ENCODE peak calls at places on chromosomes 1 and 21, in four cellular contexts. One of them, this sample, is unnamed.

GRCh38 chr1:115796897-115797296 is 28.4 kb upstream of the CASQ2 start:
- DNase-seq in H9: no peak
- DNase-seq in mesendoderm: peak
- DNase-seq in H1: no peak
- DNase-seq in this sample: no peak

GRCh38 chr1:160237558-160237957 is 24.8 kb downstream of the DCAF8 start:
- DNase-seq in H9: no peak
- DNase-seq in mesendoderm: no peak
- DNase-seq in H1: no peak
- DNase-seq in this sample: no peak

GRCh38 chr21:26165331-26165730 is 5.2 kb downstream of the APP start:
- DNase-seq in H9: no peak
- DNase-seq in mesendoderm: no peak
- DNase-seq in H1: no peak
- DNase-seq in this sample: no peak

GRCh38 chr1:179583869-179584268 is 7.8 kb upstream of the TDRD5 start:
- DNase-seq in H9: no peak
- DNase-seq in mesendoderm: no peak
- DNase-seq in H1: no peak
- DNase-seq in this sample: no peak

GRCh38 chr1:152942161-152942560 is 4.8 kb upstream of the SPRR5 start:
- DNase-seq in H9: no peak
- DNase-seq in mesendoderm: no peak
- DNase-seq in H1: no peak
- DNase-seq in this sample: no peak

GRCh38 chr1:154607084-154607747 is 770 bp downstream of the ADAR start:
- DNase-seq in H9: no peak
- DNase-seq in mesendoderm: peak
- DNase-seq in H1: no peak
- DNase-seq in this sample: peak

GRCh38 chr1:234564035-234565029 is 45.6 kb downstream of the IRF2BP2 start:
- DNase-seq in H9: no peak
- DNase-seq in mesendoderm: peak
- DNase-seq in H1: no peak
- DNase-seq in this sample: peak

GRCh38 chr1:156755527-156755950 is 4.1 kb upstream of the HDGF start:
- DNase-seq in H9: no peak
- DNase-seq in mesendoderm: no peak
- DNase-seq in H1: no peak
- DNase-seq in this sample: no peak

GRCh38 chr1:213649373-213649772 is 338.4 kb upstream of the PROX1 start:
- DNase-seq in H9: no peak
- DNase-seq in mesendoderm: peak
- DNase-seq in H1: no peak
- DNase-seq in this sample: no peak

GRCh38 chr1:179831852-179832699 is 45.5 kb downstream of the TOR1AIP2 start:
- DNase-seq in H9: no peak
- DNase-seq in mesendoderm: no peak
- DNase-seq in H1: peak
- DNase-seq in this sample: peak

GRCh38 chr1:5515501-5515900 is 476.7 kb downstream of the NPHP4 start:
- DNase-seq in H9: no peak
- DNase-seq in mesendoderm: no peak
- DNase-seq in H1: no peak
- DNase-seq in this sample: no peak

GRCh38 chr1:8674912-8675311 is 142.5 kb downstream of the RERE start:
- DNase-seq in H9: no peak
- DNase-seq in mesendoderm: no peak
- DNase-seq in H1: no peak
- DNase-seq in this sample: peak

GRCh38 chr1:234774971-234775370 is 165.0 kb upstream of the IRF2BP2 start:
- DNase-seq in H9: no peak
- DNase-seq in mesendoderm: no peak
- DNase-seq in H1: peak
- DNase-seq in this sample: no peak

GRCh38 chr1:11704226-11704619 is 12.7 kb downstream of the DRAXIN start:
- DNase-seq in H9: peak
- DNase-seq in mesendoderm: no peak
- DNase-seq in H1: no peak
- DNase-seq in this sample: no peak

GRCh38 chr1:170887726-170888125 is 47.6 kb upstream of the MROH9 start:
- DNase-seq in H9: no peak
- DNase-seq in mesendoderm: no peak
- DNase-seq in H1: no peak
- DNase-seq in this sample: no peak

GRCh38 chr1:30700528-30701265 is 22.7 kb downstream of the MATN1 start:
- DNase-seq in H9: no peak
- DNase-seq in mesendoderm: no peak
- DNase-seq in H1: no peak
- DNase-seq in this sample: peak

GRCh38 chr1:201791775-201792166 is 37.2 kb upstream of the IPO9 start:
- DNase-seq in H9: no peak
- DNase-seq in mesendoderm: no peak
- DNase-seq in H1: no peak
- DNase-seq in this sample: peak

GRCh38 chr1:43405219-43405875 is 15.6 kb downstream of the SZT2 start:
- DNase-seq in H9: no peak
- DNase-seq in mesendoderm: no peak
- DNase-seq in H1: no peak
- DNase-seq in this sample: peak

GRCh38 chr1:234515821-234516241 is 36.9 kb upstream of the TARBP1 start:
- DNase-seq in H9: no peak
- DNase-seq in mesendoderm: peak
- DNase-seq in H1: no peak
- DNase-seq in this sample: peak

GRCh38 chr1:3042481-3042880 is 21.2 kb downstream of the ACTRT2 start:
- DNase-seq in H9: no peak
- DNase-seq in mesendoderm: no peak
- DNase-seq in H1: no peak
- DNase-seq in this sample: no peak

GRCh38 chr1:27966402-27967105 is 6.8 kb downstream of the XKR8 start:
- DNase-seq in H9: no peak
- DNase-seq in mesendoderm: peak
- DNase-seq in H1: no peak
- DNase-seq in this sample: no peak

GRCh38 chr21:35284199-35284598 is 235.1 kb upstream of the RUNX1 start:
- DNase-seq in H9: no peak
- DNase-seq in mesendoderm: no peak
- DNase-seq in H1: no peak
- DNase-seq in this sample: no peak

GRCh38 chr1:155396874-155397476 is 76.3 kb downstream of the RUSC1 start:
- DNase-seq in H9: no peak
- DNase-seq in mesendoderm: no peak
- DNase-seq in H1: peak
- DNase-seq in this sample: no peak

GRCh38 chr1:114037952-114038867 is 58.9 kb downstream of the OLFML3 start:
- DNase-seq in H9: peak
- DNase-seq in mesendoderm: peak
- DNase-seq in H1: no peak
- DNase-seq in this sample: no peak

GRCh38 chr1:41397943-41398342 is 36.7 kb downstream of the FOXO6 start:
- DNase-seq in H9: no peak
- DNase-seq in mesendoderm: no peak
- DNase-seq in H1: no peak
- DNase-seq in this sample: no peak

GRCh38 chr1:19203440-19203839 is 6.6 kb downstream of the UBR4 start:
- DNase-seq in H9: no peak
- DNase-seq in mesendoderm: no peak
- DNase-seq in H1: no peak
- DNase-seq in this sample: peak

GRCh38 chr1:226276077-226276682 is 32.8 kb downstream of the LIN9 start:
- DNase-seq in H9: no peak
- DNase-seq in mesendoderm: no peak
- DNase-seq in H1: no peak
- DNase-seq in this sample: no peak

DNA sequence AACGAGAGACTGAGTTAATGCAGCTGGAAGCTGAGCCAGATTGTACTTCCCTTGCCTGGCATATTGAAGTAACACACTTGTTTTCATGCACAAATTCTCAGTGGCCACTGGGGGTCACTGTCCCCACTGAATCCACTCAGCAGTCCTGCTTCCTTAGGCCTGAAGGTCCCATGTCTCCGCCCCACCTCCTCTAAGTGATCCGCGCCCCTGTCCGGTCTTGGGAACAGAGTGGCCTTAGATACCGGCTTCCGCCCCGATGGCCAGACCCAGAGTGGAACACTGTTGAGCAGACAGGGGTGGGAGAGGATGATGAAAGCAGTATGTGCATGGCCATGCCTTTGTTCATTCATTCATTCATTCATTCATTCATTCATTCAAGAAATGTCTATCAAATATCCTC is 34.8 kb downstream of the CHAF1B start:
- DNase-seq in H9: peak
- DNase-seq in mesendoderm: peak
- DNase-seq in H1: peak
- DNase-seq in this sample: peak
- H2AK5ac ChIP-seq in H9: no peak
- H2AK5ac ChIP-seq in mesendoderm: no peak
- H2AK5ac ChIP-seq in H1: no peak
- H2AK5ac ChIP-seq in this sample: peak

DNA sequence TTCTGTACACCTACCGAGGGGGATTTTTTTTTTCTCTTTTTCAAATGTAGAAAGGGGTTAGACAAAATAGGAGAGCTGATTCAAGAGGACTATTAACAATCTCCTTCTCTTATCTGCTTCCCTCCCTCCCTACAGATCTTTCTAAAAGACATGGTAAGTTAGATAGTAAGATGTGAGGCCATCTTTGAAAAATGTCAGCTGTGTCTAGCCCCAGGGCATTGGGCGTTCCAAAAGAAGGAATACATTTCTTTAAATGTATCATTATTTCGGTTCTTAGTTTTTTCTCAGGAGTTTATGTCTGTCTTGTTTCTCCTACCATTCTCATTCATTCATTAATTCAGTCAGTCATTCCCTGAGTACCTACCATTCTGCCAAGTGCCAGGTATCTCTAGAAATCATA is 27.2 kb downstream of the BCL9 start:
- DNase-seq in H9: no peak
- DNase-seq in mesendoderm: peak
- DNase-seq in H1: no peak
- DNase-seq in this sample: no peak
- H4K5ac ChIP-seq in H9: no peak
- H4K5ac ChIP-seq in mesendoderm: no peak
- H4K5ac ChIP-seq in H1: no peak
- H4K5ac ChIP-seq in this sample: no peak

GRCh38 chr1:10686404-10687040 is 109.9 kb downstream of the CASZ1 start:
- DNase-seq in H9: no peak
- DNase-seq in mesendoderm: peak
- DNase-seq in H1: no peak
- DNase-seq in this sample: no peak
- H2AK5ac ChIP-seq in H9: no peak
- H2AK5ac ChIP-seq in mesendoderm: no peak
- H2AK5ac ChIP-seq in H1: peak
- H2AK5ac ChIP-seq in this sample: no peak

DNA sequence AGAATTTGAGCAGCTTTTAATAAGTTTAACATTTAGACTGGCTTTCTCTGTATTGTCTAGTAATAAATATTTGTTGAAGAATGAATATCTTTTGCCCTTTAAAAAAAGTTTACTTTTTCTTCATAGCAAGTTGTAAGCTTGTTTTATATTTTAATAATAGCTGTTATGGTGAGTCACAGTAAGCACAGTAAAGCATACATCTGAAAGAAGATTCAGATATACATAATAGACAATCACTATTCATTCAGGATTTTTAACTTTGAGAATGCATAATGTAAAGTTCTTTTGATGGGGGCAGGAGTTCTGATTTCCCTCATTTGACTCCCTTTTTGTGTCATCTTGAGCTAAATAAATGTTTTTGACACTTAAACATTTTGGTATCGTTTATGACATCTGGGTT is 66.0 kb downstream of the ZMYM4 start:
- DNase-seq in H9: no peak
- DNase-seq in mesendoderm: no peak
- DNase-seq in H1: no peak
- DNase-seq in this sample: peak
- H4K5ac ChIP-seq in H9: no peak
- H4K5ac ChIP-seq in mesendoderm: no peak
- H4K5ac ChIP-seq in H1: no peak
- H4K5ac ChIP-seq in this sample: no peak

GRCh38 chr1:242147096-242147976 is 148.4 kb upstream of the MAP1LC3C start:
- DNase-seq in H9: no peak
- DNase-seq in mesendoderm: peak
- DNase-seq in H1: no peak
- DNase-seq in this sample: no peak
- H2AK5ac ChIP-seq in H9: no peak
- H2AK5ac ChIP-seq in mesendoderm: no peak
- H2AK5ac ChIP-seq in H1: no peak
- H2AK5ac ChIP-seq in this sample: no peak

GRCh38 chr1:52955129-52955970 is 28.3 kb downstream of the SCP2 start:
- DNase-seq in H9: no peak
- DNase-seq in mesendoderm: no peak
- DNase-seq in H1: no peak
- DNase-seq in this sample: peak
- H4K5ac ChIP-seq in H9: no peak
- H4K5ac ChIP-seq in mesendoderm: no peak
- H4K5ac ChIP-seq in H1: no peak
- H4K5ac ChIP-seq in this sample: no peak